ENCODE peak calls at places on chromosomes 2 and 18, in seven cellular contexts. G is mammary epithelial cell, H is endodermal cell, Z is lower lobe of right lung, B is right cardiac atrium, C is heart right ventricle, F is tibial artery. N is an unnamed sample.

GRCh38 chr2:62175728-62176127 is 20.2 kb upstream of the B3GNT2 start:
- DNase-seq in Z (no peak), H (no peak), G (no peak), B (peak; percentile 42), F (no peak), C (peak; percentile 63), N (no peak)

GRCh38 chr2:600542-601386 is 76.4 kb downstream of the TMEM18 start:
- DNase-seq in B (no peak), H (peak; percentile 38), F (no peak), G (no peak), Z (no peak), C (no peak), N (no peak)

GRCh38 chr18:54946149-54946581 is 13.1 kb downstream of the CCDC68 start:
- DNase-seq in G (no peak), Z (no peak), C (peak; percentile 44), F (no peak), H (no peak), B (peak; percentile 67), N (peak; percentile 58)

GRCh38 chr18:22398464-22398863 is 19.3 kb downstream of the CTAGE1 start:
- DNase-seq in B (no peak), C (peak; percentile 29), Z (no peak), F (no peak), H (no peak), G (no peak), N (no peak)

GRCh38 chr18:62486290-62486964 is 36.4 kb upstream of the ZCCHC2 start:
- DNase-seq in G (peak; percentile 97), H (peak; percentile 63), F (no peak), C (no peak), B (no peak), Z (no peak), N (no peak)

GRCh38 chr2:239476757-239477565 is 76.1 kb upstream of the HDAC4 start:
- DNase-seq in B (no peak), H (no peak), C (no peak), F (no peak), G (no peak), Z (no peak), N (no peak)

GRCh38 chr2:127255146-127255545 is 35.0 kb upstream of the CYP27C1 start:
- DNase-seq in C (no peak), H (no peak), Z (no peak), G (no peak), F (no peak), B (no peak), N (no peak)

GRCh38 chr2:219560037-219560892 is 11.1 kb downstream of the OBSL1 start:
- DNase-seq in B (peak; percentile 15), H (no peak), G (no peak), F (no peak), Z (no peak), C (no peak), N (peak; percentile 33)

GRCh38 chr2:139652385-139652784 is 872.2 kb upstream of the NXPH2 start:
- DNase-seq in F (no peak), B (no peak), H (no peak), G (peak; percentile 48), Z (no peak), C (no peak), N (no peak)

GRCh38 chr18:75226956-75227316 is 16.3 kb downstream of the TSHZ1 start:
- DNase-seq in Z (no peak), B (no peak), H (no peak), G (no peak), C (no peak), F (no peak), N (no peak)

GRCh38 chr2:223003191-223003590 is 48.8 kb upstream of the KCNE4 start:
- DNase-seq in B (no peak), G (no peak), C (no peak), F (no peak), Z (no peak), H (no peak), N (no peak)

DNA sequence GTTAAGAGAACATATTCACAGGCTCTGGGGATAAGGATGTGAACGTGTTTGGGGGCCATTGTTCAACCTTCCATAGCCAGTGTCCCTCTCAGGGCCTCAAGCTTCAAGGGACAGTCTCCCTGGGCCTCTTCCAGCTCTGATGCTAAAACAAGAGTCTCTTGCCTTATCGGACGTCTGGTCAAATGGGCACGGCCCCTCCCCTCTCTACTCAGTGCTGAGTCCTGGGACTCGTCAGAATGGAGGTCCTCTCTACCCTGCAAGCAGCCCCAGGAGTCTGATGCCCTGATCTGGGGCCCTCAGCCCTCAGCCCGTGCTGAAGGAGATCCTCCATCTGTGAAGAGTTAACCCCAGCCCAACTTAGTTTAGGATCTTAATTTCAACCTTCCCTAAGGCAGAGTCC is 198.2 kb downstream of the ZFP36L2 start:
- DNase-seq in H (no peak), B (no peak), C (no peak), F (no peak), Z (no peak), G (no peak), N (no peak)
- H3K4me1 ChIP-seq in H (no peaks in the 10 kb centered on the region), B (peaks cover 12% of the 10 kb centered on the region), C (peaks cover 14% of the 10 kb centered on the region), F (peaks cover 23% of the 10 kb centered on the region), Z (peaks cover 37% of the 10 kb centered on the region), G (peaks cover 17% of the 10 kb centered on the region), N (peaks cover 31% of the 10 kb centered on the region)

DNA sequence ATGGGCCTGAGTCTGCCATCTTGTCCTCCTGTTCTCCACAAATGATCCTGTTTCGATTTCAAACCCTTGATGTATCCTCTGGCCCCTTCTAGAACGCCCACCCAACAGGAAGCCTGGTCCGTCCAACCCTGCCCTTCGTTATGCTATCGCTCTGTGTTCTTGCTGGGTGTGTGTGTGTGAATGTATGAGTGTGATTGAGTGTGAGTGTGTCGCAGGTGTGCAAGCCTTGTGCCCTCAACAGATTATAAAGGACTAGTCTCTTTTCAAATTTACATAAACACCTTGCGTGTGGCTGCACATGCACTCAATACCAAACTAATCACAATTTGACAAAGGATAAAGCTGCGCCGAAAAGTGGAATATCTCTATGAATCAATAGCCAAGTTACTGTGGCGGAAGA is 149.5 kb upstream of the SALL3 start:
- DNase-seq in F (no peak), G (no peak), Z (no peak), B (no peak), H (no peak), C (no peak), N (no peak)
- H3K4me1 ChIP-seq in F (no peaks in the 10 kb centered on the region), G (no peaks in the 10 kb centered on the region), Z (no peaks in the 10 kb centered on the region), B (no peaks in the 10 kb centered on the region), H (peaks cover 5% of the 10 kb centered on the region), C (no peaks in the 10 kb centered on the region), N (no peaks in the 10 kb centered on the region)

DNA sequence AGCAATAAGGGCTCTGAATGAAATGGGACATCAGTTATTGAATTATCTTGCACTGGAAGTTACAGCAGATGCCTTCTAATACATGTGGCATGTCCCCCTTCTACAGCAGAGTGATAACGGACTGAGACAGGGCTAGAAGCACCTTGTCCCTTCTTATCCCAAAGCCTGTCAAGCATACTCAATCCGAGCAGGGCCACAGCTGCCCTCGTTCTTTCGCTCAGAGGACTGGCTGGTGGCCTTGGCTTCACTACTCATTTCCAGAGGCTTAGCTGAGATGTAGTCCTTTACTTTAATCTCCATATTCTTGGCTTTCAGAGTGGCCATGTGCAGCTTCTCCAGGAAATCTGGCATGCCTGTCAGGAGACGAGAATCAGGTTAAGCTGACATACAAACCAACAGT is 22.1 kb downstream of the STARD7 start:
- DNase-seq in Z (no peak), H (no peak), F (no peak), G (no peak), C (no peak), B (no peak), N (no peak)
- H3K4me1 ChIP-seq in Z (no peaks in the 10 kb centered on the region), H (no peaks in the 10 kb centered on the region), F (peaks cover 17% of the 10 kb centered on the region), G (no peaks in the 10 kb centered on the region), C (peaks cover 18% of the 10 kb centered on the region), B (no peaks in the 10 kb centered on the region), N (peaks cover 25% of the 10 kb centered on the region)

DNA sequence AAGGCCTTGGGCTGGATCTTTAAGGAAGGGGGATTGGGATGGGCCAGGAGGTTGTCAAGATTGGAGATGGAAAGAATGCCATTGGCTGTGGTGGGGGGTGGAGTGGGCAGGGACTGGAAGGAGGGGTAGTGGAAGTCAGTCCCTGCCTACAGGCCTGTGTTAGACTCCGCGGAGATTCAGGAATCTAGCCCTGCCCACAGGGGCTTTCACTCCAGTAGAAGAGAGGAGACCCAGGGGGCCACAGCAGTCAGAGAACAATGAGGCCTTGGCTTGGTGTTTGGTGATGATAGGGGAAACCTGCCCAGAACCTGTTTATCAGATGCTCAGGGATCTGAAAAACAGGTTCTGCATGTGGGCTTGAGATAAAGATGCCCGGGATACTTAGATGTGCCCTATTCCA is 6.1 kb downstream of the STEAP3 start:
- DNase-seq in C (no peak), Z (no peak), F (no peak), G (no peak), B (no peak), H (no peak), N (no peak)
- H3K4me1 ChIP-seq in C (no peaks in the 10 kb centered on the region), Z (peaks cover 16% of the 10 kb centered on the region), F (peaks cover 5% of the 10 kb centered on the region), G (peaks cover 49% of the 10 kb centered on the region), B (peaks cover 2% of the 10 kb centered on the region), H (peaks cover 3% of the 10 kb centered on the region), N (peaks cover 10% of the 10 kb centered on the region)

N was measured in Caco-2.